ENCODE peak calls at places on chromosomes 16 and 17, in four cellular contexts. V is mucosa of descending colon, E is A673, H is tibial nerve. T is an unnamed sample. For H3K4me1, the result is how much of the 10 kb centered on the place peaks cover.

GRCh38 chr17:35460354-35460851 is 11.8 kb upstream of the SLFN13 start:
- DNase-seq in V (peak), H (no peak), E (no peak), T (peak)

GRCh38 chr17:69448431-69449102 is 34.1 kb downstream of the MAP2K6 start:
- DNase-seq in V (peak), E (no peak), H (peak), T (peak)

GRCh38 chr16:88357306-88358032 is 25.3 kb upstream of the ZNF469 start:
- DNase-seq in V (peak), H (no peak), E (no peak), T (no peak)

GRCh38 chr17:29243792-29244191 is 2.9 kb upstream of the CRYBA1 start:
- DNase-seq in H (no peak), E (peak), V (no peak), T (peak)

GRCh38 chr17:63278731-63279442 is 167.2 kb downstream of the CYB561 start:
- DNase-seq in E (no peak), V (no peak), H (no peak), T (no peak)

GRCh38 chr17:74305865-74306654 is 20.0 kb upstream of the KIF19 start:
- DNase-seq in H (no peak), V (no peak), E (peak), T (peak)

GRCh38 chr16:336269-336668 is 16.3 kb downstream of the AXIN1 start:
- DNase-seq in E (no peak), V (no peak), H (no peak), T (no peak)

GRCh38 chr17:45164734-45165269 is 3.1 kb downstream of the HEXIM2 start:
- DNase-seq in E (no peak), H (no peak), V (peak), T (no peak)

GRCh38 chr16:68031951-68032350 is 8.9 kb downstream of the DUS2 start:
- DNase-seq in H (no peak), E (no peak), V (no peak), T (no peak)

GRCh38 chr17:70089513-70090148 is 14.6 kb downstream of the KCNJ16 start:
- DNase-seq in V (no peak), E (no peak), H (no peak), T (no peak)

GRCh38 chr16:3215601-3216262 is 19.2 kb downstream of the ZNF200 start:
- DNase-seq in H (no peak), E (no peak), V (no peak), T (no peak)

GRCh38 chr16:8764486-8765250 is 32.8 kb downstream of the TMEM186 start:
- DNase-seq in H (no peak), V (no peak), E (no peak), T (no peak)

GRCh38 chr17:74011963-74012362 is 191.5 kb upstream of the RPL38 start:
- DNase-seq in H (no peak), V (no peak), E (no peak), T (no peak)

GRCh38 chr17:70405492-70406220 is 236.3 kb downstream of the KCNJ2 start:
- DNase-seq in E (peak), V (no peak), H (peak), T (no peak)

GRCh38 chr17:75872434-75873351 is 5.7 kb downstream of the TRIM47 start:
- DNase-seq in H (peak), V (peak), E (no peak), T (no peak)
- H3K4me1 ChIP-seq in H (under half), V (under half), E (under half), T (under half)

GRCh38 chr16:17305694-17306093 is 165.1 kb downstream of the XYLT1 start:
- DNase-seq in V (no peak), H (no peak), E (no peak), T (no peak)
- H3K4me1 ChIP-seq in V (under half), H (under half), E (under half), T (under half)

DNA sequence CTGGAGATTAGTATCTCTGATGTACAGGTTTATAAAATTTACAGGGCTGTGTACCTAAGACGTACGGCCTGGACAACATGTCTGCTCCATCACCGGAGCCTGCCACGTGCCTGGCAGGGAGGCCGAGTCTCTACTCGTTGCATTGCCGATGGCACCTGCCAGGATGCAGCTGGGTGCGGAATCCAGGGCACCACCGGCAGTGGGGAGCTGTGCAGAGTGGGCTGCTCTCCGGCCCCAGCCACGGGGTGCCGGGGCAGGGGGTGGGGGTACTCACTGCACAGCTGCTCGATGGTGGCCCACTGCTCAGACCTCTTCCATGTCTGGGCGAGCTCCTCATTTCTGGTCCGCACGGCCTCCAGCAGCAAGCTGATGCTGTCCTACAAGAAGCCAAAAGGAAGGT is 13.1 kb upstream of the FAAP100 start:
- DNase-seq in H (no peak), V (no peak), E (no peak), T (no peak)
- H3K4me1 ChIP-seq in H (under half), V (under half), E (under half), T (under half)

DNA sequence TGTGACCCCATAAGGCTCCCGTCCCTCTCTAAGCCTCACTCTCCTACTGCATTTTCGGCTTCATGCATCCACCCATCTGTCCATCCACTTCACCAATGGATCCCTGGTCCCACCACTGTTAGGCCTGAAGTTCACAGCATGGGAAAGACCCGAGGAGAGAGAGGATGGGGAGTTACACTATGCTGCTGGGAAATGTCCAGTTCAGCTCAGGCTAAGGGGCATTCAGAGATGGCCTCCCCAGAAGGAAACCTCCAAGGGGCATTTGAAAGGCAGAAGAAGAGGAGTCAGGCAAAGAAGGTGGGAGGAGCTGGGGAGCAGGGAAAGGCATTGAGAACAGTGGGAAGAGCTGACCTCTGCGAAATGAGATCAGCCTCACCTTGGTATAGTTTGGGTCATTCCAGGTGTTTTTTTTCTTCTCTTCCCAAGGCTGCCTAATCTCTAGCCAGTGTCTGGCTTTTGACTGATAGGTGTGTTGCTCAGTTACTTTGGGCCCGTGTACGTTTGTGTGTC is 11.7 kb upstream of the DRC7 start:
- DNase-seq in V (no peak), H (no peak), E (no peak), T (no peak)
- H3K4me1 ChIP-seq in V (under half), H (under half), E (under half), T (under half)

DNA sequence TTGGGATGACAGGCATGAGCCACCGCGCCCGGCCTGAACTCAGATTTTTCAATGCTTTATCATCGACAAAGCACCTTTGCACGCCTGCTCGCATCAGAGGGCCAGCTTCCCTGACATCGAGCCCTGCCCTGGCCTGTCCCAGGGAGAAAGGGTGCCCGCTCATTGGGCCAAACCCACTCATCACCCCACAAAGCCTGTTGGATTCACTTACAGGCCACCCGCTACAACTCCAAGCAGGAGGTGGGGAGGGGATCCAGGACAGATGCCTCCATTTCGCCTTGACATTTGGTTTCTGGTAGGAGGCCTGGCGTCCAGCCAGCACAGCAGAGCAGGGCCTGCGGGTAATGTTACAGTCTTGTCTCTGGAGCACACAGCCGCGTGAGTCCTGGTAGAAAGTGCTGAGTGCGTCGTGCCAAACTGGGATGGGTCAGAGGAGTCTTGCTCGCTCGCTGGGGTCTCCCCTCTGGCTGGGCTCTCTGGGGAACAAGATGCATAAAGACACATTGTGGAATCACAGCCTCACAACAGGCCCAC is 19.8 kb downstream of the SMTNL2 start:
- DNase-seq in H (no peak), V (no peak), E (peak), T (no peak)
- H3K4me1 ChIP-seq in H (under half), V (under half), E (under half), T (under half)

GRCh38 chr17:31476525-31477416 is 85.3 kb downstream of the RAB11FIP4 start:
- DNase-seq in E (no peak), H (no peak), V (no peak), T (no peak)

GRCh38 chr17:31477417-31478055 is 86.1 kb downstream of the RAB11FIP4 start:
- DNase-seq in H (no peak), V (no peak), E (no peak), T (no peak)

GRCh38 chr17:31479009-31479408 is 87.5 kb downstream of the RAB11FIP4 start:
- DNase-seq in V (no peak), H (no peak), E (no peak), T (no peak)

GRCh38 chr17:31472137-31472536 is 80.7 kb downstream of the RAB11FIP4 start:
- DNase-seq in E (no peak), H (no peak), V (no peak), T (no peak)

GRCh38 chr17:31475378-31476162 is 84.1 kb downstream of the RAB11FIP4 start:
- DNase-seq in H (no peak), E (no peak), V (no peak), T (no peak)
- H3K4me1 ChIP-seq in H (under half), E (under half), V (under half), T (under half)

GRCh38 chr16:81449241-81449640 is 4.6 kb downstream of the CMIP start:
- DNase-seq in H (no peak), V (no peak), E (no peak), T (no peak)

GRCh38 chr16:81451753-81452680 is 7.4 kb downstream of the CMIP start:
- DNase-seq in V (peak), H (no peak), E (no peak), T (no peak)

GRCh38 chr16:81453091-81453728 is 8.6 kb downstream of the CMIP start:
- DNase-seq in H (no peak), E (no peak), V (peak), T (no peak)

GRCh38 chr16:81449899-81450608 is 5.4 kb downstream of the CMIP start:
- DNase-seq in H (no peak), E (no peak), V (peak), T (no peak)

GRCh38 chr16:81450783-81451491 is 6.3 kb downstream of the CMIP start:
- DNase-seq in E (no peak), V (no peak), H (no peak), T (no peak)
- H3K4me1 ChIP-seq in E (under half), V (half or more), H (under half), T (under half)

GRCh38 chr17:81328489-81328888 is 33.4 kb upstream of the SLC38A10 start:
- DNase-seq in V (no peak), H (no peak), E (no peak), T (no peak)
- H3K4me1 ChIP-seq in V (under half), H (under half), E (under half), T (under half)

T was measured in neural progenitor cell.